ENCODE peak calls at places on chromosomes 3 and 15, in nine cellular contexts. J is breast epithelium, F is AG04449, K is cardiac muscle cell, L is adrenal gland, E is H1, N is sigmoid colon, V is nephron progenitor cell, H is GM20000. P is an unnamed sample.

GRCh38 chr3:36895488-36896409 is 49.1 kb downstream of the TRANK1 start:
- DNase-seq in J (no peak), N (no peak), F (no peak), K (no peak), E (no peak), V (no peak), L (no peak), H (no peak), P (no peak)

GRCh38 chr3:148466143-148466542 is 231.6 kb upstream of the AGTR1 start:
- DNase-seq in N (no peak), J (no peak), L (no peak), E (no peak), H (no peak), F (no peak), K (peak), V (no peak), P (no peak)

GRCh38 chr3:179149239-179149887 is 1.2 kb downstream of the PIK3CA start:
- DNase-seq in F (no peak), L (peak), J (no peak), H (peak), V (no peak), E (no peak), K (peak), N (no peak), P (no peak)

GRCh38 chr3:133620066-133620784 is 41.5 kb downstream of the TOPBP1 start:
- DNase-seq in F (no peak), J (no peak), V (no peak), E (no peak), H (peak), L (no peak), N (no peak), K (no peak), P (no peak)

GRCh38 chr3:23488618-23489017 is 285.5 kb downstream of the UBE2E2 start:
- DNase-seq in F (no peak), L (no peak), K (no peak), N (no peak), E (no peak), H (no peak), J (no peak), V (no peak), P (no peak)

GRCh38 chr3:178131801-178132200 is 404.4 kb upstream of the KCNMB2 start:
- DNase-seq in F (no peak), V (no peak), J (no peak), E (no peak), N (no peak), K (peak), L (peak), H (no peak), P (no peak)

GRCh38 chr3:99843590-99844260 is 26.1 kb downstream of the CMSS1 start:
- DNase-seq in N (no peak), K (peak), F (no peak), E (no peak), H (no peak), L (no peak), J (no peak), V (no peak), P (no peak)

GRCh38 chr15:63332367-63333078 is 49.1 kb downstream of the CA12 start:
- DNase-seq in F (peak), V (no peak), E (no peak), J (no peak), K (peak), N (no peak), L (peak), H (no peak), P (no peak)

GRCh38 chr15:92527197-92527596 is 128.4 kb downstream of the FAM174B start:
- DNase-seq in L (no peak), N (peak), K (peak), E (no peak), V (no peak), F (no peak), J (no peak), H (no peak), P (no peak)

GRCh38 chr3:23840521-23840920 is 34.8 kb downstream of the UBE2E1 start:
- DNase-seq in H (no peak), J (no peak), E (no peak), N (no peak), V (no peak), F (no peak), K (no peak), L (no peak), P (no peak)

GRCh38 chr15:67833504-67834248 is 6.2 kb downstream of the RNU6-1 start:
- DNase-seq in F (no peak), N (peak), J (peak), E (peak), V (peak), L (no peak), H (peak), K (peak), P (no peak)

GRCh38 chr15:51080286-51080685 is 14.4 kb downstream of the TNFAIP8L3 start:
- DNase-seq in J (no peak), H (no peak), F (no peak), L (no peak), V (no peak), E (no peak), N (no peak), K (no peak), P (no peak)

GRCh38 chr3:170078620-170079281 is 41.0 kb downstream of the GPR160 start:
- DNase-seq in J (no peak), E (no peak), F (no peak), L (no peak), K (no peak), V (no peak), H (no peak), N (no peak), P (no peak)
- TF ChIP-seq CTCF in J (no peak), E (peak), F (no peak), L (no peak), K (no peak), V (no peak), H (no peak), N (no peak), P (no peak)

GRCh38 chr15:90895571-90896117 is 7.5 kb upstream of the MAN2A2 start:
- DNase-seq in K (no peak), E (no peak), H (no peak), F (no peak), J (no peak), N (no peak), V (no peak), L (peak), P (no peak)
- TF ChIP-seq CTCF in K (no peak), E (peak), H (no peak), F (no peak), J (no peak), N (no peak), V (no peak), L (no peak), P (no peak)

DNA sequence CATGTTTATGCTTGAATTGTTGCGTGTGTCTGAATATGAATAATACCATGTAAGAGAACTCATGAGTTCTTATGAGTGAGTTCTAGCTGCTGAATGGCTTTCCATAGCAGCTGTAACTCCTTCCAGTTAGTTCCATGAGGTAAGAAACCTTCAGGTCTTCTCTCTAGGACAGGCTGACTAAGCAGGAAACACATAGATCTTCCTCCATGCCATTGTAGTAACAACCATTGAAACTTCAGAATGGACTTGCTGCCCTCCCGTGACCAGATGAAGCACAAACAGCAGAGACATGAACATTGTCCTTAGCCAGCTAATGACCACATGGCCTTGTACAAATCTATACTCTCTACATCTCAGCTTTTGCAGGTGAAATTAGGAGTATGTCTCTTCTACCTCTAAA is 200.0 kb downstream of the ZNF385D start:
- DNase-seq in E (no peak), N (no peak), L (no peak), J (no peak), K (peak), V (no peak), F (no peak), H (no peak), P (no peak)
- TF ChIP-seq CTCF in E (no peak), N (no peak), L (no peak), J (no peak), K (peak), V (no peak), F (no peak), H (no peak), P (no peak)

GRCh38 chr15:45635763-45636292 is 999 bp downstream of the SQOR start:
- DNase-seq in V (no peak), K (no peak), N (no peak), H (no peak), E (no peak), J (no peak), L (no peak), F (no peak), P (no peak)
- TF ChIP-seq CTCF in V (no peak), K (no peak), N (no peak), H (no peak), E (no peak), J (no peak), L (no peak), F (no peak), P (no peak)

P was measured in mesothelial cell of epicardium.